ENCODE peak calls at places on chromosomes 2 and 18, in six cellular contexts. One of them, this sample, is unnamed. For H3K9me3, the result is how much of the 10 kb centered on the place peaks cover.

GRCh38 chr18:48702346-48703032 is 163.7 kb downstream of the CTIF start:
- DNase-seq in DND-41: no peak
- DNase-seq in colonic mucosa: no peak
- DNase-seq in ovary: no peak
- DNase-seq in left ventricle myocardium inferior: no peak
- DNase-seq in BE2C: no peak
- DNase-seq in this sample: no peak

GRCh38 chr18:11818486-11819203 is 32.6 kb upstream of the CHMP1B start:
- DNase-seq in colonic mucosa: no peak
- DNase-seq in DND-41: no peak
- DNase-seq in ovary: no peak
- DNase-seq in BE2C: no peak
- DNase-seq in left ventricle myocardium inferior: no peak
- DNase-seq in this sample: no peak

GRCh38 chr2:169301596-169302330 is 60.6 kb downstream of the LRP2 start:
- DNase-seq in DND-41: no peak
- DNase-seq in colonic mucosa: no peak
- DNase-seq in BE2C: no peak
- DNase-seq in ovary: no peak
- DNase-seq in left ventricle myocardium inferior: no peak
- DNase-seq in this sample: no peak

GRCh38 chr2:98408155-98408554 is 36.5 kb upstream of the INPP4A start:
- DNase-seq in left ventricle myocardium inferior: no peak
- DNase-seq in ovary: no peak
- DNase-seq in colonic mucosa: no peak
- DNase-seq in BE2C: no peak
- DNase-seq in DND-41: no peak
- DNase-seq in this sample: no peak

GRCh38 chr18:74840492-74841167 is 243.0 kb downstream of the ZNF407 start:
- DNase-seq in BE2C: no peak
- DNase-seq in colonic mucosa: no peak
- DNase-seq in ovary: no peak
- DNase-seq in DND-41: no peak
- DNase-seq in left ventricle myocardium inferior: no peak
- DNase-seq in this sample: peak

GRCh38 chr2:176115883-176116813 is at the start of gene HOXD10:
- DNase-seq in ovary: peak
- DNase-seq in DND-41: no peak
- DNase-seq in left ventricle myocardium inferior: no peak
- DNase-seq in BE2C: peak
- DNase-seq in colonic mucosa: peak
- DNase-seq in this sample: no peak

GRCh38 chr2:65377556-65378307 is 54.7 kb downstream of the SPRED2 start:
- DNase-seq in DND-41: no peak
- DNase-seq in BE2C: no peak
- DNase-seq in ovary: no peak
- DNase-seq in left ventricle myocardium inferior: no peak
- DNase-seq in colonic mucosa: peak
- DNase-seq in this sample: peak

GRCh38 chr2:25749676-25750075 is 76.3 kb upstream of the DTNB start:
- DNase-seq in left ventricle myocardium inferior: no peak
- DNase-seq in DND-41: no peak
- DNase-seq in BE2C: no peak
- DNase-seq in colonic mucosa: no peak
- DNase-seq in ovary: no peak
- DNase-seq in this sample: no peak

GRCh38 chr2:75208738-75209137 is 9.4 kb upstream of the TACR1 start:
- DNase-seq in left ventricle myocardium inferior: no peak
- DNase-seq in DND-41: no peak
- DNase-seq in ovary: no peak
- DNase-seq in colonic mucosa: no peak
- DNase-seq in BE2C: no peak
- DNase-seq in this sample: no peak

GRCh38 chr2:189517847-189518535 is 62.6 kb downstream of the SLC40A1 start:
- DNase-seq in ovary: no peak
- DNase-seq in BE2C: no peak
- DNase-seq in DND-41: no peak
- DNase-seq in left ventricle myocardium inferior: no peak
- DNase-seq in colonic mucosa: no peak
- DNase-seq in this sample: no peak

GRCh38 chr18:12011962-12012549 is 30.7 kb downstream of the IMPA2 start:
- DNase-seq in DND-41: no peak
- DNase-seq in left ventricle myocardium inferior: peak
- DNase-seq in BE2C: no peak
- DNase-seq in ovary: no peak
- DNase-seq in colonic mucosa: peak
- DNase-seq in this sample: no peak

GRCh38 chr2:237222683-237223082 is 137.0 kb downstream of the COPS8 start:
- DNase-seq in ovary: no peak
- DNase-seq in BE2C: no peak
- DNase-seq in DND-41: no peak
- DNase-seq in colonic mucosa: no peak
- DNase-seq in left ventricle myocardium inferior: no peak
- DNase-seq in this sample: no peak

GRCh38 chr2:106107509-106108131 is 86.5 kb downstream of the UXS1 start:
- DNase-seq in ovary: no peak
- DNase-seq in left ventricle myocardium inferior: no peak
- DNase-seq in BE2C: no peak
- DNase-seq in DND-41: no peak
- DNase-seq in colonic mucosa: no peak
- DNase-seq in this sample: no peak

GRCh38 chr18:2536493-2536892 is 34.8 kb downstream of the METTL4 start:
- DNase-seq in BE2C: no peak
- DNase-seq in ovary: no peak
- DNase-seq in colonic mucosa: no peak
- DNase-seq in DND-41: no peak
- DNase-seq in left ventricle myocardium inferior: no peak
- DNase-seq in this sample: no peak

GRCh38 chr2:215874418-215874817 is 138.9 kb downstream of the MREG start:
- DNase-seq in left ventricle myocardium inferior: no peak
- DNase-seq in DND-41: no peak
- DNase-seq in colonic mucosa: no peak
- DNase-seq in ovary: no peak
- DNase-seq in BE2C: no peak
- DNase-seq in this sample: no peak

GRCh38 chr18:8253943-8254342 is 355.3 kb upstream of the RAB12 start:
- DNase-seq in colonic mucosa: no peak
- DNase-seq in BE2C: peak
- DNase-seq in DND-41: no peak
- DNase-seq in left ventricle myocardium inferior: no peak
- DNase-seq in ovary: no peak
- DNase-seq in this sample: no peak

GRCh38 chr2:230537531-230537976 is 121.6 kb downstream of the SP100 start:
- DNase-seq in colonic mucosa: no peak
- DNase-seq in ovary: no peak
- DNase-seq in left ventricle myocardium inferior: no peak
- DNase-seq in DND-41: no peak
- DNase-seq in BE2C: no peak
- DNase-seq in this sample: no peak

GRCh38 chr2:67604360-67604759 is 207.2 kb downstream of the ETAA1 start:
- DNase-seq in BE2C: no peak
- DNase-seq in ovary: no peak
- DNase-seq in left ventricle myocardium inferior: no peak
- DNase-seq in colonic mucosa: no peak
- DNase-seq in DND-41: no peak
- DNase-seq in this sample: no peak

GRCh38 chr2:231545105-231545902 is 15.1 kb upstream of the NMUR1 start:
- DNase-seq in ovary: no peak
- DNase-seq in left ventricle myocardium inferior: peak
- DNase-seq in DND-41: peak
- DNase-seq in BE2C: no peak
- DNase-seq in colonic mucosa: peak
- DNase-seq in this sample: peak

GRCh38 chr2:9153589-9153988 is 53.0 kb upstream of the ASAP2 start:
- DNase-seq in BE2C: no peak
- DNase-seq in ovary: no peak
- DNase-seq in left ventricle myocardium inferior: no peak
- DNase-seq in DND-41: no peak
- DNase-seq in colonic mucosa: no peak
- DNase-seq in this sample: no peak

GRCh38 chr2:31413876-31414550 is 529 bp downstream of the XDH start:
- DNase-seq in colonic mucosa: no peak
- DNase-seq in DND-41: no peak
- DNase-seq in left ventricle myocardium inferior: no peak
- DNase-seq in BE2C: no peak
- DNase-seq in ovary: no peak
- DNase-seq in this sample: peak

GRCh38 chr2:46164581-46165301 is 132.5 kb upstream of the EPAS1 start:
- DNase-seq in DND-41: no peak
- DNase-seq in ovary: peak
- DNase-seq in BE2C: no peak
- DNase-seq in left ventricle myocardium inferior: peak
- DNase-seq in colonic mucosa: peak
- DNase-seq in this sample: peak

GRCh38 chr2:138059967-138060635 is 95.8 kb downstream of the HNMT start:
- DNase-seq in BE2C: peak
- DNase-seq in ovary: peak
- DNase-seq in left ventricle myocardium inferior: peak
- DNase-seq in colonic mucosa: no peak
- DNase-seq in DND-41: no peak
- DNase-seq in this sample: peak

GRCh38 chr2:238701066-238701906 is 146.6 kb upstream of the TWIST2 start:
- DNase-seq in ovary: no peak
- DNase-seq in colonic mucosa: peak
- DNase-seq in BE2C: no peak
- DNase-seq in DND-41: peak
- DNase-seq in left ventricle myocardium inferior: no peak
- DNase-seq in this sample: no peak

GRCh38 chr18:7830468-7830867 is 263.4 kb downstream of the PTPRM start:
- DNase-seq in colonic mucosa: no peak
- DNase-seq in DND-41: no peak
- DNase-seq in left ventricle myocardium inferior: no peak
- DNase-seq in BE2C: no peak
- DNase-seq in ovary: no peak
- DNase-seq in this sample: no peak

GRCh38 chr18:44273298-44273697 is 407.4 kb upstream of the SETBP1 start:
- DNase-seq in left ventricle myocardium inferior: no peak
- DNase-seq in BE2C: no peak
- DNase-seq in DND-41: no peak
- DNase-seq in colonic mucosa: no peak
- DNase-seq in ovary: no peak
- DNase-seq in this sample: no peak

GRCh38 chr18:76447268-76447890 is 47.7 kb downstream of the ZNF516 start:
- DNase-seq in DND-41: no peak
- DNase-seq in ovary: peak
- DNase-seq in colonic mucosa: no peak
- DNase-seq in BE2C: no peak
- DNase-seq in left ventricle myocardium inferior: no peak
- DNase-seq in this sample: no peak

GRCh38 chr2:212843409-212844199 is 305.0 kb upstream of the ERBB4 start:
- DNase-seq in colonic mucosa: no peak
- DNase-seq in ovary: no peak
- DNase-seq in left ventricle myocardium inferior: no peak
- DNase-seq in DND-41: no peak
- DNase-seq in BE2C: no peak
- DNase-seq in this sample: no peak

GRCh38 chr2:35585972-35586371 is 769.6 kb upstream of the CRIM1 start:
- DNase-seq in BE2C: no peak
- DNase-seq in ovary: no peak
- DNase-seq in colonic mucosa: no peak
- DNase-seq in left ventricle myocardium inferior: no peak
- DNase-seq in DND-41: no peak
- DNase-seq in this sample: no peak

GRCh38 chr2:35591886-35592285 is 763.7 kb upstream of the CRIM1 start:
- DNase-seq in DND-41: no peak
- DNase-seq in ovary: no peak
- DNase-seq in left ventricle myocardium inferior: no peak
- DNase-seq in colonic mucosa: no peak
- DNase-seq in BE2C: no peak
- DNase-seq in this sample: no peak
- H3K9me3 ChIP-seq in DND-41: under half
- H3K9me3 ChIP-seq in ovary: under half
- H3K9me3 ChIP-seq in left ventricle myocardium inferior: under half
- H3K9me3 ChIP-seq in colonic mucosa: under half
- H3K9me3 ChIP-seq in BE2C: under half
- H3K9me3 ChIP-seq in this sample: under half

GRCh38 chr2:240473211-240473610 is 37.7 kb downstream of the GPC1 start:
- DNase-seq in DND-41: no peak
- DNase-seq in left ventricle myocardium inferior: no peak
- DNase-seq in BE2C: no peak
- DNase-seq in colonic mucosa: no peak
- DNase-seq in ovary: no peak
- DNase-seq in this sample: no peak
- H3K9me3 ChIP-seq in DND-41: under half
- H3K9me3 ChIP-seq in left ventricle myocardium inferior: under half
- H3K9me3 ChIP-seq in BE2C: under half
- H3K9me3 ChIP-seq in colonic mucosa: under half
- H3K9me3 ChIP-seq in ovary: under half
- H3K9me3 ChIP-seq in this sample: under half

DNA sequence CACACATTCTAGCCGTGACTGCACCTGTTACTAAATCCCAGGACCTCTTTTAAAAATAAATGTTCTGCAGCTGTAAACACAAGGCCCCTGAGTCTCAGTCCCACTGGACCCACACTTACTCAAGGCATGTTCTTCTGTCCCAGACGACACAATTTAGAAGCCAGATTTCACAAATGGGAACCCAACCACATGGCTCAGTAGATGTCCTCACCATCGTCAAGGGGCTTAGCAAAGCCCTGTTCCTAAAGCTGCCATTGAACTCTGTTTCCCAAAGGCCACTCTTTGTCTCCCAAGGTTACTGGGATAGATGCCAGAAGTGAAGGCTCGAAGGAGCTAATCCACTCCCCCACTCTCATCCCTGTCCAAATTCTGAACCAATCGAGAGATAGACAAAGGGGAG is 301.0 kb downstream of the GALR1 start:
- DNase-seq in left ventricle myocardium inferior: no peak
- DNase-seq in DND-41: no peak
- DNase-seq in BE2C: no peak
- DNase-seq in ovary: no peak
- DNase-seq in colonic mucosa: no peak
- DNase-seq in this sample: no peak
- H3K9me3 ChIP-seq in left ventricle myocardium inferior: under half
- H3K9me3 ChIP-seq in DND-41: under half
- H3K9me3 ChIP-seq in BE2C: under half
- H3K9me3 ChIP-seq in ovary: under half
- H3K9me3 ChIP-seq in colonic mucosa: under half
- H3K9me3 ChIP-seq in this sample: under half

GRCh38 chr18:35024965-35025364 is 16.2 kb upstream of the MAPRE2 start:
- DNase-seq in colonic mucosa: peak
- DNase-seq in DND-41: no peak
- DNase-seq in left ventricle myocardium inferior: peak
- DNase-seq in BE2C: no peak
- DNase-seq in ovary: peak
- DNase-seq in this sample: no peak

GRCh38 chr18:35027206-35027605 is 14.0 kb upstream of the MAPRE2 start:
- DNase-seq in left ventricle myocardium inferior: no peak
- DNase-seq in colonic mucosa: no peak
- DNase-seq in ovary: no peak
- DNase-seq in DND-41: no peak
- DNase-seq in BE2C: no peak
- DNase-seq in this sample: no peak

GRCh38 chr18:35022430-35023001 is 18.7 kb upstream of the MAPRE2 start:
- DNase-seq in left ventricle myocardium inferior: no peak
- DNase-seq in colonic mucosa: no peak
- DNase-seq in BE2C: no peak
- DNase-seq in ovary: no peak
- DNase-seq in DND-41: no peak
- DNase-seq in this sample: no peak

GRCh38 chr18:35026407-35027061 is 14.7 kb upstream of the MAPRE2 start:
- DNase-seq in DND-41: no peak
- DNase-seq in ovary: no peak
- DNase-seq in BE2C: no peak
- DNase-seq in left ventricle myocardium inferior: no peak
- DNase-seq in colonic mucosa: no peak
- DNase-seq in this sample: no peak

GRCh38 chr18:35024196-35024595 is 17.0 kb upstream of the MAPRE2 start:
- DNase-seq in ovary: no peak
- DNase-seq in left ventricle myocardium inferior: no peak
- DNase-seq in DND-41: no peak
- DNase-seq in colonic mucosa: no peak
- DNase-seq in BE2C: no peak
- DNase-seq in this sample: no peak
- H3K9me3 ChIP-seq in ovary: under half
- H3K9me3 ChIP-seq in left ventricle myocardium inferior: under half
- H3K9me3 ChIP-seq in DND-41: under half
- H3K9me3 ChIP-seq in colonic mucosa: under half
- H3K9me3 ChIP-seq in BE2C: under half
- H3K9me3 ChIP-seq in this sample: under half

This sample was measured in small intestine.